ENCODE peak calls at places on chromosome 17, in six cellular contexts. One of them, this sample, is unnamed.

GRCh38 chr17:36608794-36609497 is 7.6 kb downstream of the MRM1 start:
- DNase-seq in H9: peak
- DNase-seq in CD14-positive monocyte: peak
- DNase-seq in T-helper 22 cell: no peak
- DNase-seq in activated CD4-positive, CD25-positive, alpha-beta regulatory T cell: no peak
- DNase-seq in neural crest cell: peak
- DNase-seq in this sample: peak

GRCh38 chr17:29624586-29624985 is 1.9 kb upstream of the CORO6 start:
- DNase-seq in H9: no peak
- DNase-seq in CD14-positive monocyte: no peak
- DNase-seq in T-helper 22 cell: no peak
- DNase-seq in activated CD4-positive, CD25-positive, alpha-beta regulatory T cell: no peak
- DNase-seq in neural crest cell: no peak
- DNase-seq in this sample: no peak

GRCh38 chr17:5438716-5439445 is at the start of gene C1QBP:
- DNase-seq in H9: peak
- DNase-seq in CD14-positive monocyte: peak
- DNase-seq in T-helper 22 cell: peak
- DNase-seq in activated CD4-positive, CD25-positive, alpha-beta regulatory T cell: peak
- DNase-seq in neural crest cell: peak
- DNase-seq in this sample: peak

GRCh38 chr17:59355695-59356323 is 24.4 kb downstream of the YPEL2 start:
- DNase-seq in H9: no peak
- DNase-seq in CD14-positive monocyte: no peak
- DNase-seq in T-helper 22 cell: no peak
- DNase-seq in activated CD4-positive, CD25-positive, alpha-beta regulatory T cell: no peak
- DNase-seq in neural crest cell: no peak
- DNase-seq in this sample: no peak

GRCh38 chr17:34434065-34434464 is 71.0 kb upstream of the CCL1 start:
- DNase-seq in H9: no peak
- DNase-seq in CD14-positive monocyte: peak
- DNase-seq in T-helper 22 cell: no peak
- DNase-seq in activated CD4-positive, CD25-positive, alpha-beta regulatory T cell: no peak
- DNase-seq in neural crest cell: no peak
- DNase-seq in this sample: no peak

GRCh38 chr17:48555616-48556533 is 11.0 kb upstream of the HOXB2 start:
- DNase-seq in H9: peak
- DNase-seq in CD14-positive monocyte: no peak
- DNase-seq in T-helper 22 cell: no peak
- DNase-seq in activated CD4-positive, CD25-positive, alpha-beta regulatory T cell: no peak
- DNase-seq in neural crest cell: no peak
- DNase-seq in this sample: peak

GRCh38 chr17:373616-374225 is 21.1 kb upstream of the RPH3AL start:
- DNase-seq in H9: no peak
- DNase-seq in CD14-positive monocyte: no peak
- DNase-seq in T-helper 22 cell: no peak
- DNase-seq in activated CD4-positive, CD25-positive, alpha-beta regulatory T cell: no peak
- DNase-seq in neural crest cell: no peak
- DNase-seq in this sample: no peak

GRCh38 chr17:32609085-32609484 is 122.3 kb downstream of the CDK5R1 start:
- DNase-seq in H9: no peak
- DNase-seq in CD14-positive monocyte: peak
- DNase-seq in T-helper 22 cell: peak
- DNase-seq in activated CD4-positive, CD25-positive, alpha-beta regulatory T cell: no peak
- DNase-seq in neural crest cell: no peak
- DNase-seq in this sample: peak

GRCh38 chr17:31431795-31432658 is 40.6 kb downstream of the RAB11FIP4 start:
- DNase-seq in H9: peak
- DNase-seq in CD14-positive monocyte: no peak
- DNase-seq in T-helper 22 cell: no peak
- DNase-seq in activated CD4-positive, CD25-positive, alpha-beta regulatory T cell: no peak
- DNase-seq in neural crest cell: peak
- DNase-seq in this sample: peak

GRCh38 chr17:16171613-16172012 is 43.7 kb downstream of the NCOR1 start:
- DNase-seq in H9: no peak
- DNase-seq in CD14-positive monocyte: no peak
- DNase-seq in T-helper 22 cell: no peak
- DNase-seq in activated CD4-positive, CD25-positive, alpha-beta regulatory T cell: no peak
- DNase-seq in neural crest cell: no peak
- DNase-seq in this sample: peak

GRCh38 chr17:43314582-43314981 is 80.8 kb upstream of the RNU2-1 start:
- DNase-seq in H9: no peak
- DNase-seq in CD14-positive monocyte: no peak
- DNase-seq in T-helper 22 cell: no peak
- DNase-seq in activated CD4-positive, CD25-positive, alpha-beta regulatory T cell: no peak
- DNase-seq in neural crest cell: no peak
- DNase-seq in this sample: no peak

GRCh38 chr17:62565817-62566216 is 61.7 kb upstream of the MRC2 start:
- DNase-seq in H9: no peak
- DNase-seq in CD14-positive monocyte: no peak
- DNase-seq in T-helper 22 cell: no peak
- DNase-seq in activated CD4-positive, CD25-positive, alpha-beta regulatory T cell: no peak
- DNase-seq in neural crest cell: no peak
- DNase-seq in this sample: no peak

GRCh38 chr17:55783684-55784245 is 32.9 kb downstream of the PCTP start:
- DNase-seq in H9: peak
- DNase-seq in CD14-positive monocyte: peak
- DNase-seq in T-helper 22 cell: no peak
- DNase-seq in activated CD4-positive, CD25-positive, alpha-beta regulatory T cell: no peak
- DNase-seq in neural crest cell: no peak
- DNase-seq in this sample: peak

GRCh38 chr17:57947369-57947768 is 7.8 kb downstream of the CUEDC1 start:
- DNase-seq in H9: no peak
- DNase-seq in CD14-positive monocyte: no peak
- DNase-seq in T-helper 22 cell: no peak
- DNase-seq in activated CD4-positive, CD25-positive, alpha-beta regulatory T cell: no peak
- DNase-seq in neural crest cell: no peak
- DNase-seq in this sample: no peak

GRCh38 chr17:67256075-67256732 is 11.2 kb upstream of the HELZ start:
- DNase-seq in H9: peak
- DNase-seq in CD14-positive monocyte: no peak
- DNase-seq in T-helper 22 cell: no peak
- DNase-seq in activated CD4-positive, CD25-positive, alpha-beta regulatory T cell: no peak
- DNase-seq in neural crest cell: no peak
- DNase-seq in this sample: no peak

GRCh38 chr17:48618366-48618896 is 3.3 kb upstream of the HOXB8 start:
- DNase-seq in H9: peak
- DNase-seq in CD14-positive monocyte: peak
- DNase-seq in T-helper 22 cell: peak
- DNase-seq in activated CD4-positive, CD25-positive, alpha-beta regulatory T cell: peak
- DNase-seq in neural crest cell: peak
- DNase-seq in this sample: peak

GRCh38 chr17:71398706-71399620 is 721.9 kb upstream of the SOX9 start:
- DNase-seq in H9: no peak
- DNase-seq in CD14-positive monocyte: no peak
- DNase-seq in T-helper 22 cell: no peak
- DNase-seq in activated CD4-positive, CD25-positive, alpha-beta regulatory T cell: no peak
- DNase-seq in neural crest cell: no peak
- DNase-seq in this sample: peak

GRCh38 chr17:45334231-45334630 is 17.4 kb upstream of the MAP3K14 start:
- DNase-seq in H9: peak
- DNase-seq in CD14-positive monocyte: no peak
- DNase-seq in T-helper 22 cell: no peak
- DNase-seq in activated CD4-positive, CD25-positive, alpha-beta regulatory T cell: no peak
- DNase-seq in neural crest cell: no peak
- DNase-seq in this sample: peak

GRCh38 chr17:77045441-77046041 is 95.2 kb upstream of the SEC14L1 start:
- DNase-seq in H9: no peak
- DNase-seq in CD14-positive monocyte: no peak
- DNase-seq in T-helper 22 cell: no peak
- DNase-seq in activated CD4-positive, CD25-positive, alpha-beta regulatory T cell: no peak
- DNase-seq in neural crest cell: no peak
- DNase-seq in this sample: no peak

GRCh38 chr17:76952402-76952801 is 84.2 kb downstream of the MGAT5B start:
- DNase-seq in H9: no peak
- DNase-seq in CD14-positive monocyte: no peak
- DNase-seq in T-helper 22 cell: no peak
- DNase-seq in activated CD4-positive, CD25-positive, alpha-beta regulatory T cell: no peak
- DNase-seq in neural crest cell: no peak
- DNase-seq in this sample: no peak

GRCh38 chr17:32519769-32520701 is 33.2 kb downstream of the CDK5R1 start:
- DNase-seq in H9: peak
- DNase-seq in CD14-positive monocyte: no peak
- DNase-seq in T-helper 22 cell: no peak
- DNase-seq in activated CD4-positive, CD25-positive, alpha-beta regulatory T cell: no peak
- DNase-seq in neural crest cell: no peak
- DNase-seq in this sample: peak

GRCh38 chr17:65055708-65056638 is 567 bp downstream of the GNA13 start:
- DNase-seq in H9: peak
- DNase-seq in CD14-positive monocyte: peak
- DNase-seq in T-helper 22 cell: peak
- DNase-seq in activated CD4-positive, CD25-positive, alpha-beta regulatory T cell: peak
- DNase-seq in neural crest cell: peak
- DNase-seq in this sample: peak

GRCh38 chr17:4215882-4216411 is 47.8 kb downstream of the ANKFY1 start:
- DNase-seq in H9: no peak
- DNase-seq in CD14-positive monocyte: no peak
- DNase-seq in T-helper 22 cell: no peak
- DNase-seq in activated CD4-positive, CD25-positive, alpha-beta regulatory T cell: no peak
- DNase-seq in neural crest cell: no peak
- DNase-seq in this sample: peak

GRCh38 chr17:27540300-27541105 is 84.3 kb downstream of the KSR1 start:
- DNase-seq in H9: no peak
- DNase-seq in CD14-positive monocyte: peak
- DNase-seq in T-helper 22 cell: no peak
- DNase-seq in activated CD4-positive, CD25-positive, alpha-beta regulatory T cell: no peak
- DNase-seq in neural crest cell: no peak
- DNase-seq in this sample: no peak

GRCh38 chr17:8117980-8118768 is at the start of gene ALOXE3:
- DNase-seq in H9: peak
- DNase-seq in CD14-positive monocyte: no peak
- DNase-seq in T-helper 22 cell: no peak
- DNase-seq in activated CD4-positive, CD25-positive, alpha-beta regulatory T cell: peak
- DNase-seq in neural crest cell: peak
- DNase-seq in this sample: peak